ENCODE peak calls at places on chromosomes 1 and 21, in four cellular contexts. One of them, this sample, is unnamed.

GRCh38 chr1:76782777-76783176 is 84.5 kb upstream of the ST6GALNAC5 start:
- DNase-seq in breast epithelium: no peak
- DNase-seq in HCT116: no peak
- DNase-seq in lower lobe of right lung: no peak
- DNase-seq in this sample: no peak

GRCh38 chr1:212607206-212607923 is 1.2 kb upstream of the ATF3 start:
- DNase-seq in breast epithelium: peak; percentile 53
- DNase-seq in HCT116: no peak
- DNase-seq in lower lobe of right lung: peak; percentile 57
- DNase-seq in this sample: no peak

GRCh38 chr1:234188454-234188792 is 184.8 kb upstream of the COA6 start:
- DNase-seq in breast epithelium: peak; percentile 32
- DNase-seq in HCT116: peak; percentile 16
- DNase-seq in lower lobe of right lung: no peak
- DNase-seq in this sample: no peak

GRCh38 chr1:210441028-210441427 is 112.3 kb downstream of the HHAT start:
- DNase-seq in HCT116: no peak
- DNase-seq in lower lobe of right lung: no peak
- DNase-seq in breast epithelium: no peak
- DNase-seq in this sample: no peak

GRCh38 chr1:91731815-91732214 is 154.1 kb downstream of the TGFBR3 start:
- DNase-seq in HCT116: no peak
- DNase-seq in lower lobe of right lung: no peak
- DNase-seq in breast epithelium: peak; percentile 50
- DNase-seq in this sample: no peak

GRCh38 chr1:7149080-7149838 is 364.0 kb downstream of the CAMTA1 start:
- DNase-seq in breast epithelium: no peak
- DNase-seq in HCT116: no peak
- DNase-seq in lower lobe of right lung: peak; percentile 79
- DNase-seq in this sample: no peak

GRCh38 chr1:40984066-40984465 is 4.6 kb downstream of the CTPS1 start:
- DNase-seq in HCT116: no peak
- DNase-seq in breast epithelium: no peak
- DNase-seq in lower lobe of right lung: no peak
- DNase-seq in this sample: no peak

GRCh38 chr1:234242091-234242490 is 131.2 kb upstream of the COA6 start:
- DNase-seq in lower lobe of right lung: no peak
- DNase-seq in HCT116: no peak
- DNase-seq in breast epithelium: no peak
- DNase-seq in this sample: no peak

GRCh38 chr1:31166462-31166861 is 73.2 kb downstream of the NKAIN1 start:
- DNase-seq in breast epithelium: no peak
- DNase-seq in lower lobe of right lung: no peak
- DNase-seq in HCT116: no peak
- DNase-seq in this sample: no peak

GRCh38 chr1:3022511-3022973 is 1.3 kb downstream of the ACTRT2 start:
- DNase-seq in breast epithelium: no peak
- DNase-seq in HCT116: no peak
- DNase-seq in lower lobe of right lung: peak; percentile 40
- DNase-seq in this sample: no peak

GRCh38 chr1:41619511-41620364 is 135.3 kb upstream of the EDN2 start:
- DNase-seq in HCT116: no peak
- DNase-seq in breast epithelium: peak; percentile 30
- DNase-seq in lower lobe of right lung: no peak
- DNase-seq in this sample: no peak

GRCh38 chr1:101148987-101149386 is 87.8 kb upstream of the S1PR1 start:
- DNase-seq in HCT116: no peak
- DNase-seq in lower lobe of right lung: no peak
- DNase-seq in breast epithelium: no peak
- DNase-seq in this sample: no peak
- H3K4me3 ChIP-seq in HCT116: no peak overlapping the region
- H3K4me3 ChIP-seq in lower lobe of right lung: no peak overlapping the region
- H3K4me3 ChIP-seq in breast epithelium: no peak overlapping the region
- H3K4me3 ChIP-seq in this sample: no peak overlapping the region

GRCh38 chr21:45542242-45542666 is at the start of gene SLC19A1:
- DNase-seq in HCT116: no peak
- DNase-seq in lower lobe of right lung: peak; percentile 85
- DNase-seq in breast epithelium: peak; percentile 24
- DNase-seq in this sample: no peak
- TF ChIP-seq CTCF in HCT116: no peak
- TF ChIP-seq CTCF in lower lobe of right lung: peak; percentile 30
- TF ChIP-seq CTCF in breast epithelium: peak; percentile 49
- TF ChIP-seq CTCF in this sample: peak; percentile 23

DNA sequence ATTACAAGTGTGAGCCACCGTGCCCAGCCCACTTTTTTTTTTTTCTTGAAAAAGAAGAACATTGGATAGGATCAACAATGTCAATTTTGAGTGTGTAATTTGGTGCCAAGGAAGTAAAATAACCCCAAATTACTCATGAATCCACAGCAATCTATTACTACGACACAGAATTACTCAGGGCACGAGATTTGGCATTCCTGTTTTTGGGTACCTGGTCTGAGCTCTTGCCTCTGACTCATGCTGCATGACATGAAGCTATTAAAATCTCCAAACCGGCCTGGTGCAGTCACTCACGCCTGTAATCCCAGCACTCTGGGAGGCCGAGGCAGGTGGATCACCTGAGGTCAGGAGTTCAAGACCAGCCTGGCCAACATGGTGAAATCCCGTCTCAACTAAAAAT is 10.4 kb downstream of the RNF19B start:
- DNase-seq in HCT116: peak; percentile 28
- DNase-seq in breast epithelium: no peak
- DNase-seq in lower lobe of right lung: no peak
- DNase-seq in this sample: no peak
- H3K4me3 ChIP-seq in HCT116: peak overlapping the region; percentile 13
- H3K4me3 ChIP-seq in breast epithelium: no peak overlapping the region
- H3K4me3 ChIP-seq in lower lobe of right lung: no peak overlapping the region
- H3K4me3 ChIP-seq in this sample: no peak overlapping the region

GRCh38 chr1:180365039-180365438 is 135.0 kb downstream of the LHX4 start:
- DNase-seq in lower lobe of right lung: no peak
- DNase-seq in HCT116: no peak
- DNase-seq in breast epithelium: no peak
- DNase-seq in this sample: no peak
- TF ChIP-seq CTCF in lower lobe of right lung: no peak
- TF ChIP-seq CTCF in HCT116: peak; percentile 46
- TF ChIP-seq CTCF in breast epithelium: no peak
- TF ChIP-seq CTCF in this sample: peak; percentile 40

GRCh38 chr1:116943438-116943837 is 33.7 kb downstream of the PTGFRN start:
- DNase-seq in HCT116: no peak
- DNase-seq in breast epithelium: no peak
- DNase-seq in lower lobe of right lung: no peak
- DNase-seq in this sample: no peak
- H3K4me3 ChIP-seq in HCT116: no peak overlapping the region
- H3K4me3 ChIP-seq in breast epithelium: no peak overlapping the region
- H3K4me3 ChIP-seq in lower lobe of right lung: no peak overlapping the region
- H3K4me3 ChIP-seq in this sample: no peak overlapping the region